ENCODE peak calls at places on chromosomes 1 and 21, in ten cellular contexts. Z is GM23248; Q is cardiac muscle cell; P is breast epithelium; V is CD8-positive, alpha-beta memory T cell; O is stomach; X is trophoblast cell; K is K562; M is brain microvascular endothelial cell; I is lung. Y is an unnamed sample.

GRCh38 chr1:96533820-96534219 is 187.8 kb upstream of the PTBP2 start:
- DNase-seq in Z (no peak), Q (no peak), P (no peak), V (no peak), O (no peak), X (no peak), K (no peak), M (no peak), I (no peak), Y (no peak)

GRCh38 chr1:186974774-186975181 is 146.0 kb downstream of the PLA2G4A start:
- DNase-seq in Z (peak; percentile 97), Q (peak; percentile 77), P (no peak), V (no peak), O (no peak), X (peak; percentile 4), K (no peak), M (peak; percentile 87), I (no peak), Y (no peak)

GRCh38 chr1:7648761-7649384 is 122.2 kb upstream of the VAMP3 start:
- DNase-seq in Z (no peak), Q (peak; percentile 51), P (peak; percentile 78), V (no peak), O (peak; percentile 86), X (no peak), K (no peak), M (no peak), I (peak; percentile 90), Y (peak; percentile 74)

GRCh38 chr1:175632667-175633066 is 110.7 kb downstream of the TNR start:
- DNase-seq in Z (no peak), Q (no peak), P (no peak), V (no peak), O (no peak), X (no peak), K (no peak), M (no peak), I (no peak), Y (no peak)

GRCh38 chr1:203692565-203693470 is 66.2 kb downstream of the ATP2B4 start:
- DNase-seq in Z (peak; percentile 97), Q (peak; percentile 95), P (peak; percentile 83), V (no peak), O (peak; percentile 65), X (peak; percentile 93), K (peak; percentile 84), M (peak; percentile 95), I (peak; percentile 80), Y (peak; percentile 94)

GRCh38 chr1:67970088-67970487 is 80.3 kb downstream of the DIRAS3 start:
- DNase-seq in Z (peak; percentile 91), Q (peak; percentile 52), P (no peak), V (no peak), O (no peak), X (no peak), K (no peak), M (peak; percentile 81), I (no peak), Y (no peak)

GRCh38 chr1:32291145-32291707 is 657 bp upstream of the HDAC1 start:
- DNase-seq in Z (peak; percentile 72), Q (peak; percentile 35), P (no peak), V (no peak), O (no peak), X (peak; percentile 28), K (no peak), M (no peak), I (no peak), Y (no peak)

GRCh38 chr1:232059726-232060360 is 433.3 kb downstream of the DISC1 start:
- DNase-seq in Z (no peak), Q (no peak), P (no peak), V (no peak), O (no peak), X (no peak), K (no peak), M (no peak), I (no peak), Y (no peak)

GRCh38 chr1:93753766-93754763 is 72.4 kb upstream of the BCAR3 start:
- DNase-seq in Z (peak; percentile 91), Q (peak; percentile 99), P (peak; percentile 52), V (no peak), O (no peak), X (peak; percentile 95), K (no peak), M (peak; percentile 93), I (peak; percentile 59), Y (peak; percentile 30)

GRCh38 chr1:157092831-157093230 is 6.8 kb downstream of the ETV3L start:
- DNase-seq in Z (no peak), Q (peak; percentile 91), P (no peak), V (no peak), O (peak; percentile 31), X (no peak), K (no peak), M (no peak), I (no peak), Y (no peak)

GRCh38 chr21:15064576-15065380 is at the start of gene NRIP1:
- DNase-seq in Z (peak; percentile 96), Q (peak; percentile 97), P (peak; percentile 82), V (peak; percentile 87), O (peak; percentile 92), X (peak; percentile 92), K (peak; percentile 77), M (peak; percentile 88), I (peak; percentile 92), Y (peak; percentile 94)

GRCh38 chr1:113185463-113186104 is 112.6 kb downstream of the LRIG2 start:
- DNase-seq in Z (no peak), Q (no peak), P (no peak), V (no peak), O (no peak), X (no peak), K (no peak), M (no peak), I (no peak), Y (no peak)

GRCh38 chr21:17002628-17003027 is 510.2 kb upstream of the CXADR start:
- DNase-seq in Z (no peak), Q (no peak), P (no peak), V (no peak), O (no peak), X (no peak), K (no peak), M (no peak), I (no peak), Y (no peak)

GRCh38 chr1:56973898-56974752 is 8.3 kb upstream of the C8B start:
- DNase-seq in Z (no peak), Q (peak; percentile 22), P (no peak), V (no peak), O (no peak), X (no peak), K (no peak), M (no peak), I (no peak), Y (no peak)

GRCh38 chr1:8396083-8396911 is 78.4 kb downstream of the SLC45A1 start:
- DNase-seq in Z (peak; percentile 73), Q (peak; percentile 66), P (no peak), V (no peak), O (no peak), X (peak; percentile 33), K (no peak), M (peak; percentile 49), I (no peak), Y (no peak)

GRCh38 chr1:64136296-64136695 is 67.1 kb upstream of the UBE2U start:
- DNase-seq in Z (no peak), Q (no peak), P (no peak), V (no peak), O (no peak), X (no peak), K (no peak), M (no peak), I (no peak), Y (no peak)
- H3K27me3 ChIP-seq in Z (no peaks in the 10 kb centered on the region), Q (no peaks in the 10 kb centered on the region), P (no peaks in the 10 kb centered on the region), V (no peaks in the 10 kb centered on the region), O (no peaks in the 10 kb centered on the region), X (no peaks in the 10 kb centered on the region), K (peaks cover 4% of the 10 kb centered on the region), M (no peaks in the 10 kb centered on the region), I (no peaks in the 10 kb centered on the region), Y (no peaks in the 10 kb centered on the region)

GRCh38 chr1:46128336-46128735 is 4.1 kb downstream of the PIK3R3 start:
- DNase-seq in Z (peak; percentile 40), Q (no peak), P (no peak), V (no peak), O (no peak), X (peak; percentile 76), K (no peak), M (no peak), I (no peak), Y (no peak)
- H3K4me3 ChIP-seq in Z (no peak overlapping the region), Q (no peak overlapping the region), P (peak overlapping the region; percentile 65), V (no peak overlapping the region), O (peak overlapping the region; percentile 1), X (no peak overlapping the region), K (no peak overlapping the region), M (no peak overlapping the region), I (no peak overlapping the region), Y (no peak overlapping the region)

GRCh38 chr1:109298666-109299086 is 8.1 kb downstream of the MYBPHL start:
- DNase-seq in Z (peak; percentile 81), Q (peak; percentile 52), P (peak; percentile 50), V (no peak), O (no peak), X (peak; percentile 66), K (peak; percentile 75), M (peak; percentile 79), I (no peak), Y (no peak)
- H3K27ac ChIP-seq in Z (peak overlapping the region; percentile 71), Q (no peak overlapping the region), P (peak overlapping the region; percentile 81), V (no peak overlapping the region), O (no peak overlapping the region), X (peak overlapping the region; percentile 95), K (peak overlapping the region; percentile 51), M (peak overlapping the region; percentile 91), I (peak overlapping the region; percentile 55), Y (peak overlapping the region; percentile 39)

GRCh38 chr1:39671793-39672550 is at the start of gene NT5C1A:
- DNase-seq in Z (peak; percentile 46), Q (peak; percentile 33), P (no peak), V (no peak), O (peak; percentile 27), X (no peak), K (peak; percentile 71), M (no peak), I (no peak), Y (no peak)

GRCh38 chr1:39671433-39671792 is 494 bp downstream of the NT5C1A start:
- DNase-seq in Z (peak; percentile 31), Q (no peak), P (no peak), V (no peak), O (no peak), X (no peak), K (peak; percentile 29), M (no peak), I (no peak), Y (peak; percentile 79)

GRCh38 chr1:39673215-39673614 is 1.3 kb upstream of the NT5C1A start:
- DNase-seq in Z (no peak), Q (no peak), P (no peak), V (no peak), O (no peak), X (no peak), K (no peak), M (no peak), I (no peak), Y (no peak)

GRCh38 chr1:39670689-39671088 is 1.2 kb downstream of the NT5C1A start:
- DNase-seq in Z (no peak), Q (no peak), P (no peak), V (no peak), O (no peak), X (no peak), K (no peak), M (no peak), I (no peak), Y (no peak)

DNA sequence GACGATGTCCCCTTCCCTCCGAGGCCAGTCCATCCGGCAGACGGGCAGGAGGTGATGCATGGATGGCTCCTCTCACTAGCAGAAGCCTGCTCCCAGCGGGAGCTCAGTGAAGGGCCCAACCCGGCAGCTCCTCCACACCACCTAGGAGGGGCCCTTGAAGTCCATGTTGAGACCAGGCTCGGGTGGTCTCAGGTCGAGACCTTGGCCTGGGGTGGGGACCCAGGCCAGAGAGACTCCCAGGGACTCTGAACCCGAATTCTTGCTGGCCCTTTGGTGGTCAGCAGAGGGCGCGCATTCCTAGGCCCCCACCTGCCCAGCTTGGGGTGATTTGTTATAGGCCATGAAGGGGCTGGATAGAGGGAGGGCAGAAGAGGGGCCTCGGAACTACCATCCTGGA is 642 bp upstream of the NT5C1A start:
- DNase-seq in Z (peak; percentile 18), Q (peak; percentile 35), P (no peak), V (peak; percentile 53), O (no peak), X (no peak), K (peak; percentile 81), M (no peak), I (no peak), Y (no peak)
- H3K27me3 ChIP-seq in Z (peaks cover 43% of the 10 kb centered on the region), Q (peaks cover 94% of the 10 kb centered on the region), P (no peaks in the 10 kb centered on the region), V (peaks cover 27% of the 10 kb centered on the region), O (no peaks in the 10 kb centered on the region), X (peaks cover 46% of the 10 kb centered on the region), K (peaks cover 47% of the 10 kb centered on the region), M (peaks cover 32% of the 10 kb centered on the region), I (peaks cover 3% of the 10 kb centered on the region), Y (no peaks in the 10 kb centered on the region)